ENCODE peak calls at places on chromosomes 11 and 22, in six cellular contexts. One of them, this sample, is unnamed. For H3K4me1, the result is how much of the 10 kb centered on the place peaks cover.

GRCh38 chr11:68954970-68955958 is 25.5 kb downstream of the MRGPRD start:
- DNase-seq in HCT116: no peak
- DNase-seq in spleen: peak
- DNase-seq in Caco-2: no peak
- DNase-seq in pancreas: no peak
- DNase-seq in fibroblast of lung: peak
- DNase-seq in this sample: peak

GRCh38 chr11:102794382-102794781 is 3.6 kb downstream of the MMP1 start:
- DNase-seq in fibroblast of lung: no peak
- DNase-seq in pancreas: no peak
- DNase-seq in Caco-2: peak
- DNase-seq in spleen: no peak
- DNase-seq in HCT116: peak
- DNase-seq in this sample: peak

GRCh38 chr11:114668109-114668508 is 10.2 kb upstream of the NXPE2 start:
- DNase-seq in spleen: no peak
- DNase-seq in Caco-2: no peak
- DNase-seq in pancreas: no peak
- DNase-seq in HCT116: no peak
- DNase-seq in fibroblast of lung: no peak
- DNase-seq in this sample: peak

GRCh38 chr22:48874956-48875355 is 952.7 kb downstream of the BRD1 start:
- DNase-seq in Caco-2: peak
- DNase-seq in fibroblast of lung: no peak
- DNase-seq in spleen: peak
- DNase-seq in HCT116: no peak
- DNase-seq in pancreas: no peak
- DNase-seq in this sample: no peak

GRCh38 chr22:47285981-47286380 is 523.5 kb downstream of the TBC1D22A start:
- DNase-seq in fibroblast of lung: no peak
- DNase-seq in HCT116: no peak
- DNase-seq in pancreas: no peak
- DNase-seq in spleen: no peak
- DNase-seq in Caco-2: no peak
- DNase-seq in this sample: no peak

GRCh38 chr11:33936745-33937612 is 45.1 kb upstream of the LMO2 start:
- DNase-seq in pancreas: no peak
- DNase-seq in spleen: no peak
- DNase-seq in fibroblast of lung: peak
- DNase-seq in Caco-2: no peak
- DNase-seq in HCT116: no peak
- DNase-seq in this sample: peak

GRCh38 chr11:95147364-95147905 is 57.8 kb downstream of the ENDOD1 start:
- DNase-seq in HCT116: peak
- DNase-seq in fibroblast of lung: peak
- DNase-seq in spleen: no peak
- DNase-seq in Caco-2: peak
- DNase-seq in pancreas: no peak
- DNase-seq in this sample: no peak

GRCh38 chr11:12445001-12445400 is 67.6 kb downstream of the PARVA start:
- DNase-seq in fibroblast of lung: no peak
- DNase-seq in HCT116: no peak
- DNase-seq in Caco-2: no peak
- DNase-seq in pancreas: no peak
- DNase-seq in spleen: no peak
- DNase-seq in this sample: no peak

GRCh38 chr11:75275581-75275980 is 35.0 kb downstream of the TPBGL start:
- DNase-seq in Caco-2: peak
- DNase-seq in HCT116: no peak
- DNase-seq in pancreas: no peak
- DNase-seq in fibroblast of lung: no peak
- DNase-seq in spleen: peak
- DNase-seq in this sample: no peak

GRCh38 chr22:19705181-19705934 is 8.9 kb upstream of the SEPTIN5 start:
- DNase-seq in spleen: peak
- DNase-seq in Caco-2: no peak
- DNase-seq in pancreas: no peak
- DNase-seq in fibroblast of lung: no peak
- DNase-seq in HCT116: no peak
- DNase-seq in this sample: no peak

GRCh38 chr11:109109150-109109549 is 312.8 kb upstream of the C11orf87 start:
- DNase-seq in fibroblast of lung: no peak
- DNase-seq in pancreas: no peak
- DNase-seq in Caco-2: no peak
- DNase-seq in HCT116: no peak
- DNase-seq in spleen: no peak
- DNase-seq in this sample: no peak

GRCh38 chr11:110159491-110159890 is 66.3 kb downstream of the ZC3H12C start:
- DNase-seq in spleen: no peak
- DNase-seq in Caco-2: no peak
- DNase-seq in HCT116: no peak
- DNase-seq in fibroblast of lung: no peak
- DNase-seq in pancreas: no peak
- DNase-seq in this sample: no peak

GRCh38 chr11:79285756-79286155 is 155.1 kb downstream of the TENM4 start:
- DNase-seq in spleen: no peak
- DNase-seq in Caco-2: no peak
- DNase-seq in fibroblast of lung: peak
- DNase-seq in pancreas: no peak
- DNase-seq in HCT116: no peak
- DNase-seq in this sample: no peak

GRCh38 chr11:17066691-17067090 is 10.8 kb downstream of the RPS13 start:
- DNase-seq in HCT116: no peak
- DNase-seq in fibroblast of lung: no peak
- DNase-seq in spleen: no peak
- DNase-seq in pancreas: no peak
- DNase-seq in Caco-2: no peak
- DNase-seq in this sample: no peak

GRCh38 chr22:29469755-29470154 is 10.3 kb upstream of the NEFH start:
- DNase-seq in HCT116: no peak
- DNase-seq in pancreas: no peak
- DNase-seq in Caco-2: no peak
- DNase-seq in fibroblast of lung: no peak
- DNase-seq in spleen: no peak
- DNase-seq in this sample: peak

GRCh38 chr11:69479591-69480271 is 1.7 kb upstream of the LINC01488 start:
- DNase-seq in pancreas: peak
- DNase-seq in Caco-2: peak
- DNase-seq in fibroblast of lung: no peak
- DNase-seq in spleen: peak
- DNase-seq in HCT116: no peak
- DNase-seq in this sample: no peak

GRCh38 chr11:9060700-9061111 is 30.7 kb downstream of the SCUBE2 start:
- DNase-seq in fibroblast of lung: no peak
- DNase-seq in Caco-2: no peak
- DNase-seq in pancreas: no peak
- DNase-seq in spleen: no peak
- DNase-seq in HCT116: no peak
- DNase-seq in this sample: no peak

GRCh38 chr11:44628730-44629361 is 63.4 kb downstream of the CD82 start:
- DNase-seq in Caco-2: no peak
- DNase-seq in pancreas: no peak
- DNase-seq in fibroblast of lung: no peak
- DNase-seq in HCT116: no peak
- DNase-seq in spleen: no peak
- DNase-seq in this sample: no peak
- H3K4me1 ChIP-seq in Caco-2: under half
- H3K4me1 ChIP-seq in pancreas: under half
- H3K4me1 ChIP-seq in fibroblast of lung: under half
- H3K4me1 ChIP-seq in HCT116: under half
- H3K4me1 ChIP-seq in spleen: under half
- H3K4me1 ChIP-seq in this sample: under half

GRCh38 chr11:128878455-128878854 is 11.4 kb upstream of the KCNJ1 start:
- DNase-seq in spleen: no peak
- DNase-seq in Caco-2: peak
- DNase-seq in pancreas: no peak
- DNase-seq in fibroblast of lung: no peak
- DNase-seq in HCT116: no peak
- DNase-seq in this sample: no peak
- TF ChIP-seq CTCF in spleen: no peak
- TF ChIP-seq CTCF in Caco-2: no peak
- TF ChIP-seq CTCF in pancreas: no peak
- TF ChIP-seq CTCF in fibroblast of lung: no peak
- TF ChIP-seq CTCF in HCT116: no peak
- TF ChIP-seq CTCF in this sample: no peak

DNA sequence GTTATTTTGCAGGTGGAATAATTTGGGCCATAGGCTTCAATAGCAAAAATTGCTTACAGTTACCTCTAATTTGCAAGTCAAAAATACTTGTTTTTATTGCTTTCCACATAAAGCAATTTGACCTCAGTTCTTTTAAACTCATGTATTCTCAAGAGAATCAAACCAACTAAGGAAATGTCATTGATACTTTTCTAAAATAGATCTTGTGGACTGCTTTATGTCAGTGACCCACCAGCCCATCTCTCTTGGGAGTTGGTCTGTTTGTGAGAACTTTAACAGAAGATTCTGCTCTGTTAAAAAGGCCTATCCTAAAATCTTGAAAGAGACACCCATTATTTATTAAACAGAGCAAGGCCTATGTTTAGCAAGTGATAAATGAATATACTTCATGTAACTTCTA is 75.2 kb downstream of the DDIAS start:
- DNase-seq in Caco-2: no peak
- DNase-seq in fibroblast of lung: no peak
- DNase-seq in HCT116: no peak
- DNase-seq in spleen: no peak
- DNase-seq in pancreas: no peak
- DNase-seq in this sample: no peak
- H3K4me3 ChIP-seq in Caco-2: no peak
- H3K4me3 ChIP-seq in fibroblast of lung: no peak
- H3K4me3 ChIP-seq in HCT116: no peak
- H3K4me3 ChIP-seq in spleen: no peak
- H3K4me3 ChIP-seq in pancreas: no peak
- H3K4me3 ChIP-seq in this sample: no peak

DNA sequence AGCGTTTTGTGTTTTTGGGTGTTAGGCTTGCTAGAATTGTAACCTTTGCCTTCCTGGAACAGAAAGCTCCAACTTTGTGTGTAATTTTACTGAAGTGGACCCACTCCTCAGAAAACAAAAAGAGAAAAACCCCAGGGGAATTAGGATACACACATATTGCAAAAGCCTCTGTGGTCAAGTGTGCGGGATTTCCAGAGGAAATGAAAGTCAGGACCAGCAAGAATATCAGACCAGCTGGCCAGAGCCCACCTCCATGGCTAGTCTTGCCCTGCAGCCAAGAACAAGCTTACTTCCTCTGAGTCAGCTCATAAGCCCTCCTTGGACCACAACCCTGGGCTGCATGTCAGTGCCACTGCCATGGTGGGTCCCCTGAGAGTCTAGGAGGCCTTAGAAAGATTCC is 37.0 kb upstream of the FTH1 start:
- DNase-seq in pancreas: no peak
- DNase-seq in HCT116: no peak
- DNase-seq in Caco-2: no peak
- DNase-seq in fibroblast of lung: peak
- DNase-seq in spleen: peak
- DNase-seq in this sample: peak
- H3K4me1 ChIP-seq in pancreas: under half
- H3K4me1 ChIP-seq in HCT116: under half
- H3K4me1 ChIP-seq in Caco-2: under half
- H3K4me1 ChIP-seq in fibroblast of lung: under half
- H3K4me1 ChIP-seq in spleen: under half
- H3K4me1 ChIP-seq in this sample: under half

GRCh38 chr22:24503851-24504170 is 8.7 kb downstream of the UPB1 start:
- DNase-seq in Caco-2: peak
- DNase-seq in spleen: peak
- DNase-seq in HCT116: no peak
- DNase-seq in fibroblast of lung: no peak
- DNase-seq in pancreas: no peak
- DNase-seq in this sample: no peak

GRCh38 chr22:24510694-24511625 is 15.8 kb downstream of the UPB1 start:
- DNase-seq in HCT116: no peak
- DNase-seq in fibroblast of lung: peak
- DNase-seq in Caco-2: peak
- DNase-seq in spleen: no peak
- DNase-seq in pancreas: no peak
- DNase-seq in this sample: peak

GRCh38 chr22:24505337-24505736 is 10.2 kb downstream of the UPB1 start:
- DNase-seq in pancreas: no peak
- DNase-seq in fibroblast of lung: no peak
- DNase-seq in spleen: no peak
- DNase-seq in Caco-2: peak
- DNase-seq in HCT116: no peak
- DNase-seq in this sample: no peak

GRCh38 chr22:24506802-24507438 is 11.8 kb downstream of the UPB1 start:
- DNase-seq in Caco-2: peak
- DNase-seq in spleen: no peak
- DNase-seq in pancreas: no peak
- DNase-seq in HCT116: no peak
- DNase-seq in fibroblast of lung: peak
- DNase-seq in this sample: no peak

GRCh38 chr22:24507742-24508141 is 12.6 kb downstream of the UPB1 start:
- DNase-seq in HCT116: no peak
- DNase-seq in Caco-2: peak
- DNase-seq in spleen: no peak
- DNase-seq in pancreas: no peak
- DNase-seq in fibroblast of lung: no peak
- DNase-seq in this sample: no peak
- TF ChIP-seq CTCF in HCT116: no peak
- TF ChIP-seq CTCF in Caco-2: no peak
- TF ChIP-seq CTCF in spleen: no peak
- TF ChIP-seq CTCF in pancreas: no peak
- TF ChIP-seq CTCF in fibroblast of lung: no peak
- TF ChIP-seq CTCF in this sample: no peak

GRCh38 chr11:37747121-37747520 is 1149.1 kb upstream of the RAG2 start:
- DNase-seq in fibroblast of lung: no peak
- DNase-seq in HCT116: no peak
- DNase-seq in Caco-2: no peak
- DNase-seq in spleen: no peak
- DNase-seq in pancreas: no peak
- DNase-seq in this sample: no peak
- H3K4me3 ChIP-seq in fibroblast of lung: no peak
- H3K4me3 ChIP-seq in HCT116: no peak
- H3K4me3 ChIP-seq in Caco-2: no peak
- H3K4me3 ChIP-seq in spleen: no peak
- H3K4me3 ChIP-seq in pancreas: no peak
- H3K4me3 ChIP-seq in this sample: no peak

GRCh38 chr22:49913446-49913845 is 4.8 kb downstream of the ALG12 start:
- DNase-seq in pancreas: peak
- DNase-seq in Caco-2: no peak
- DNase-seq in spleen: peak
- DNase-seq in fibroblast of lung: no peak
- DNase-seq in HCT116: no peak
- DNase-seq in this sample: no peak

GRCh38 chr22:49916851-49917250 is 1.4 kb downstream of the ALG12 start:
- DNase-seq in Caco-2: no peak
- DNase-seq in spleen: peak
- DNase-seq in pancreas: peak
- DNase-seq in HCT116: no peak
- DNase-seq in fibroblast of lung: no peak
- DNase-seq in this sample: no peak

GRCh38 chr22:49914256-49914655 is 4.0 kb downstream of the ALG12 start:
- DNase-seq in spleen: peak
- DNase-seq in HCT116: no peak
- DNase-seq in fibroblast of lung: no peak
- DNase-seq in Caco-2: no peak
- DNase-seq in pancreas: peak
- DNase-seq in this sample: no peak

GRCh38 chr22:49913026-49913425 is 5.2 kb downstream of the ALG12 start:
- DNase-seq in fibroblast of lung: no peak
- DNase-seq in pancreas: no peak
- DNase-seq in Caco-2: no peak
- DNase-seq in HCT116: no peak
- DNase-seq in spleen: no peak
- DNase-seq in this sample: no peak

GRCh38 chr22:49915610-49916009 is 2.6 kb downstream of the ALG12 start:
- DNase-seq in fibroblast of lung: no peak
- DNase-seq in HCT116: no peak
- DNase-seq in Caco-2: no peak
- DNase-seq in pancreas: no peak
- DNase-seq in spleen: no peak
- DNase-seq in this sample: no peak
- H3K4me1 ChIP-seq in fibroblast of lung: under half
- H3K4me1 ChIP-seq in HCT116: under half
- H3K4me1 ChIP-seq in Caco-2: under half
- H3K4me1 ChIP-seq in pancreas: under half
- H3K4me1 ChIP-seq in spleen: under half
- H3K4me1 ChIP-seq in this sample: under half